ENCODE peak calls at places on chromosome 22, in six cellular contexts. F is neural crest cell, T is progenitor cell of endocrine pancreas, C is WTC11, B is chondrocyte, D is mucosa of descending colon. R is an unnamed sample.

GRCh38 chr22:36385491-36386350 is 2.0 kb downstream of the MYH9 start:
- DNase-seq in T (no peak), D (no peak), C (no peak), F (no peak), B (no peak), R (peak; percentile 50)

GRCh38 chr22:24107668-24108067 is 73.6 kb upstream of the SUSD2 start:
- DNase-seq in B (no peak), T (no peak), D (peak; percentile 72), F (no peak), C (no peak), R (no peak)

GRCh38 chr22:26494506-26494905 is 10.8 kb downstream of the SRRD start:
- DNase-seq in T (no peak), B (no peak), C (no peak), D (no peak), F (no peak), R (no peak)

GRCh38 chr22:28332410-28332809 is 347.2 kb downstream of the TTC28 start:
- DNase-seq in F (no peak), D (no peak), C (no peak), B (no peak), T (no peak), R (no peak)

GRCh38 chr22:49964136-49964492 is 3.5 kb downstream of the PIM3 start:
- DNase-seq in F (no peak), T (no peak), C (no peak), B (peak; percentile 82), D (peak; percentile 61), R (peak; percentile 21)

GRCh38 chr22:36925388-36926290 is 12.2 kb downstream of the CSF2RB start:
- DNase-seq in D (peak; percentile 31), B (no peak), T (no peak), C (no peak), F (no peak), R (no peak)

GRCh38 chr22:24207264-24208011 is 26.2 kb downstream of the SUSD2 start:
- DNase-seq in B (no peak), F (no peak), D (no peak), T (no peak), C (no peak), R (no peak)

GRCh38 chr22:17981497-17981896 is 42.9 kb downstream of the MICAL3 start:
- DNase-seq in F (no peak), C (no peak), T (no peak), B (no peak), D (no peak), R (no peak)

GRCh38 chr22:30014244-30014643 is 66.0 kb upstream of the HORMAD2 start:
- DNase-seq in T (no peak), F (no peak), C (no peak), D (no peak), B (no peak), R (no peak)

GRCh38 chr22:46360097-46360496 is 24.6 kb downstream of the TRMU start:
- DNase-seq in T (no peak), D (no peak), C (no peak), F (no peak), B (peak; percentile 34), R (no peak)

GRCh38 chr22:26367402-26368245 is 61.4 kb upstream of the ASPHD2 start:
- DNase-seq in T (peak; percentile 28), C (peak; percentile 74), F (peak; percentile 61), D (no peak), B (no peak), R (peak; percentile 39)

GRCh38 chr22:37230673-37231405 is 13.2 kb downstream of the RAC2 start:
- DNase-seq in B (peak; percentile 85), D (peak; percentile 63), F (no peak), C (no peak), T (no peak), R (peak; percentile 37)

GRCh38 chr22:28855355-28856094 is 27.8 kb upstream of the ZNRF3 start:
- DNase-seq in B (no peak), T (peak; percentile 34), F (peak; percentile 63), D (no peak), C (peak; percentile 51), R (peak; percentile 19)

GRCh38 chr22:23849009-23850006 is 8.4 kb upstream of the SLC2A11 start:
- DNase-seq in D (peak; percentile 84), T (peak; percentile 93), C (peak; percentile 97), F (peak; percentile 98), B (no peak), R (peak; percentile 91)

GRCh38 chr22:36165161-36165560 is 4.6 kb upstream of the APOL3 start:
- DNase-seq in B (no peak), T (no peak), F (no peak), D (no peak), C (no peak), R (no peak)

DNA sequence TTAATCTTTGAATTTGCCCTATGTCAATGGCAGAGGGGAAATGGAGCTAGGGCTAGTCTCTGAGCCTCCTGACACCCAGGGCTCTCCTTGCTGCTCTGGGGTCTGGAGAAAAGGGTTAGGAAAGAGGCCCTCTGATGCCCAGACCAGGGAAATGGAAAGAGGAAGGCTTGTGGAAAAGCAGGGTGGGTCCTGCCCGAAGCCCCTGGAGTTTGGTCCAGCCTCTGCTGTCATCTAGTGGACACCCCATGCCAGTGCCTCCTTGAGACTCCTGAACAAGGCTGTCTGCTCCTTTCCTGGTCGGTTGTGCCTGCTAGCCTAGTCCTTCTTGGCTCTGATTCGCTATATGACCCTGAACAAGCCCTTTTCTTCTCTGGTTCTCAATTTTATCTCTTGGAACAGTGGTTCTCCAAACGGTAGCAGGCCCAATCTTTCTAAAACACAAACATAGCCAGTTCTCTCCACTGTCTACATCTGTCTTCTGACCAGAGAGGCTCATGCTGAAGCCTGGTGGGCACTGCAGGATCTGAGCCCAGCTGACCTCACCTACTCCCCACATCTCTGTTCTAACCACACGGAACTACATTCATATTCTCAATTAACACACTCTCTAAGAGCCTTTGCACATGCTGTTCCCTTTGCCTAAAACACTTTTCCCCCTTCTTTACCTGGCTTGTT is 8.8 kb upstream of the PLA2G3 start:
- DNase-seq in F (peak; percentile 59), T (peak; percentile 48), C (peak; percentile 84), D (no peak), B (no peak), R (no peak)
- TF ChIP-seq CTCF in F (peak; percentile 85), T (peak; percentile 79), C (peak; percentile 79), D (peak; percentile 78), B (peak; percentile 93), R (no peak)

DNA sequence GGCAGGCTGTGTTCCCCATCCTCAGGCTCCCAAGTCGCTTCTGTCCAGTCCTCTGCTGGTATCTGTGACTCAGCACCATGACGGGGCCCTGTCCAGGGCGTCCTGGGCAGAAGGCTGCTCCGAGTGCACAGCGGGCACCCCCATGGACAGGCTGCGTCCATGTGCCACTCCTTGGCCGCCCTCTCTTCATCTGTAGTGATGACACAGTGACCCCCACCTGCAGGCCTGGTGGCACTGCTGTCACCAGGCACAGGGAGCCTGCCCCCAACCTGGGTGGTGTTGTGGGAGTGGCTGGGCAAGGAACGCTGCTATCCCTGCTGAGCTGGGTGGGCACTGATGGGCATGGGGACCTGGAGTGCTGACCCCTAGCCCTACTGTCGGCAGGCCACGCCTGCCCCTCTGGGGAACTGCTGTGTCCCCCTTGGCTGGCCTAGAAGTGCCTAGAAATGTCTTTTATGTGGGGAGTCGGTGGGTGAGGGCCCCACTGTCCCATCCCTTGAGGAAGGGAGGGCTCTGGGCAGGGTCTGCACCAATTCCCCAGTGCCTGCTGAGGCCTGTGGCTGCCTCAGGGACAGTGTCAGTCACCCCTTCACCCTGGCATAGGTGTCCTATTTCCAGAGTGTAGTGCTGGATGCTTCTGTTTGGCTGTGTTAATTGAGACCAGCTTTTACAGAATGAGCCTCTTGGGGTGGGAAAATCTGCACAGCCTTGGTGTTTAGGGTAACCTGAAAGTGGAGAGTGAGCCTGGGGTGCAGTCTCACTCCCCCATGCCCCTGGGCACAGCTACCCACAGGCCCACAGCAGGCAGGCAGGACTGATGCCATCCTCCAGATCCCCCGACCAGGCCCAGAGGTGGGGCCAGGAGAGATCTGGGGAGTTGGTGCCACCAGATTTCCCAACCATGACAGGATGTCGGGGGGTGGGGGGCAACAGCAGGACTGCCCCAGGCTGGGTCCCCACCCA is 34.5 kb downstream of the RTN4R start:
- DNase-seq in D (no peak), B (no peak), F (no peak), C (no peak), T (no peak), R (no peak)
- TF ChIP-seq CTCF in D (no peak), B (no peak), F (no peak), C (no peak), T (no peak), R (no peak)

GRCh38 chr22:22571429-22571828 is 12.4 kb upstream of the PRAME start:
- DNase-seq in F (no peak), T (no peak), D (no peak), C (no peak), B (no peak), R (no peak)

GRCh38 chr22:22574361-22574760 is 15.3 kb upstream of the PRAME start:
- DNase-seq in F (no peak), T (no peak), D (no peak), C (no peak), B (no peak), R (no peak)

GRCh38 chr22:22576244-22576988 is 17.4 kb upstream of the PRAME start:
- DNase-seq in C (peak; percentile 84), D (no peak), T (peak; percentile 67), B (no peak), F (peak; percentile 66), R (no peak)

GRCh38 chr22:22571862-22572261 is 12.8 kb upstream of the PRAME start:
- DNase-seq in F (no peak), T (no peak), B (no peak), C (no peak), D (no peak), R (no peak)

GRCh38 chr22:22573047-22573889 is 14.2 kb upstream of the PRAME start:
- DNase-seq in B (no peak), D (no peak), C (no peak), T (no peak), F (no peak), R (no peak)
- TF ChIP-seq CTCF in B (no peak), D (no peak), C (no peak), T (no peak), F (no peak), R (no peak)

GRCh38 chr22:19553201-19553600 is 29.0 kb upstream of the CLDN5 start:
- DNase-seq in B (no peak), T (no peak), C (no peak), D (no peak), F (no peak), R (no peak)

GRCh38 chr22:19555651-19556050 is 31.4 kb upstream of the CLDN5 start:
- DNase-seq in F (no peak), D (no peak), B (no peak), T (no peak), C (no peak), R (no peak)

GRCh38 chr22:19559324-19559811 is 35.2 kb upstream of the CLDN5 start:
- DNase-seq in B (no peak), C (peak; percentile 41), F (no peak), T (no peak), D (no peak), R (no peak)

GRCh38 chr22:19556963-19557545 is 32.8 kb upstream of the CLDN5 start:
- DNase-seq in C (no peak), B (no peak), D (no peak), F (no peak), T (no peak), R (no peak)

DNA sequence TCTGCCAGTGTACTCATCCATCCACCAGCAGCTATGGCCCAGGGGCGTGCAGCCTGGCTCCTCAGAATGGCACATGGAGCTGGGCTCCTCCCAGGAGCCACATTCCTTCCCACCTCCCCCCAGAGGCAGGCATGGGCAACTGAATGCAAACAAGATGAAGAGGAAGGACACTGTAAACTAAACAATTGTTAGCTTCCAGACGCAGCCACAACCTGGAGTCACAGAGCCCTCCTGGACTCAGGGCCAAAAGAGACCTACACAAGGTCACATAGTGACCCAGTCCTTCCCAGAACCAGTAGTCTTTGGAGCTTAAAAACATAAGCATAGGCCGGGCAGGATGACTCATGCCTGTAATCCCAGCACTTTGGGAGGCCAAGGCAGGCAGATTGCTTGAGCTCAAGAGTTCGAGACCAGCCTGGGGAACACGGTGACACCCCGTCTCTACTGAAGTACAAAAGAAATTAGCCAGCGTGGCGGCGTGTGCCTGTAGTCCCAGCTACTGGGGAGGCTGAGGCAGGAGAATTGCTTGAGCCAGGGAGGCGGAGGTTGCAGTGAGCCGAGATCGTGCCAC is 30.7 kb upstream of the CLDN5 start:
- DNase-seq in C (peak; percentile 74), D (no peak), T (no peak), F (no peak), B (no peak), R (no peak)
- TF ChIP-seq CTCF in C (no peak), D (no peak), T (peak; percentile 35), F (peak; percentile 43), B (peak; percentile 63), R (no peak)

R was measured in natural killer cell.